ENCODE peak calls at places on chromosomes 4 and X, in ten cellular contexts. U, T, V, O, Y, P, B, D, G and F are unnamed samples. For H3K36me3 and H3K9me3, the result is how much of the 10 kb centered on the place peaks cover.

GRCh38 chr4:94561249-94562024 is 109.7 kb downstream of the PDLIM5 start:
- DNase-seq in U (no peak), T (no peak), V (peak), O (peak), Y (peak), P (no peak), B (no peak), D (no peak), G (no peak), F (no peak)

GRCh38 chr4:26191353-26191752 is 129.5 kb upstream of the RBPJ start:
- DNase-seq in U (no peak), T (no peak), V (peak), O (no peak), Y (no peak), P (no peak), B (no peak), D (no peak), G (no peak), F (no peak)

GRCh38 chr4:168645933-168646768 is 149.3 kb downstream of the PALLD start:
- DNase-seq in U (no peak), T (no peak), V (no peak), O (no peak), Y (no peak), P (no peak), B (peak), D (no peak), G (no peak), F (no peak)

GRCh38 chrX:15207384-15207783 is 62.5 kb downstream of the ASB9 start:
- DNase-seq in U (no peak), T (no peak), V (no peak), O (no peak), Y (no peak), P (no peak), B (no peak), D (no peak), G (no peak), F (no peak)

GRCh38 chr4:24632011-24632410 is 47.7 kb upstream of the DHX15 start:
- DNase-seq in U (no peak), T (no peak), V (no peak), O (no peak), Y (no peak), P (no peak), B (no peak), D (no peak), G (no peak), F (no peak)

GRCh38 chrX:56226980-56227379 is 5.2 kb upstream of the KLF8 start:
- DNase-seq in U (no peak), T (no peak), V (no peak), O (no peak), Y (no peak), P (no peak), B (no peak), D (no peak), G (no peak), F (no peak)

GRCh38 chrX:25017667-25018247 is 2.0 kb upstream of the ARX start:
- DNase-seq in U (no peak), T (no peak), V (no peak), O (no peak), Y (no peak), P (no peak), B (no peak), D (no peak), G (no peak), F (no peak)

GRCh38 chrX:9163153-9163790 is 129.3 kb upstream of the FAM9B start:
- DNase-seq in U (no peak), T (no peak), V (peak), O (peak), Y (no peak), P (no peak), B (no peak), D (no peak), G (no peak), F (peak)

GRCh38 chrX:29687687-29688086 is 527.7 kb upstream of the MAGEB2 start:
- DNase-seq in U (no peak), T (no peak), V (peak), O (peak), Y (peak), P (no peak), B (no peak), D (no peak), G (no peak), F (no peak)

GRCh38 chrX:7372843-7373525 is 225.0 kb upstream of the PUDP start:
- DNase-seq in U (no peak), T (no peak), V (peak), O (peak), Y (peak), P (no peak), B (no peak), D (no peak), G (no peak), F (peak)

GRCh38 chr4:16227462-16227868 is 1.2 kb upstream of the TAPT1 start:
- DNase-seq in U (peak), T (peak), V (peak), O (peak), Y (peak), P (peak), B (peak), D (peak), G (no peak), F (no peak)

GRCh38 chrX:110989447-110989846 is 106.5 kb upstream of the PAK3 start:
- DNase-seq in U (no peak), T (no peak), V (no peak), O (no peak), Y (no peak), P (no peak), B (no peak), D (no peak), G (no peak), F (no peak)

GRCh38 chr4:141153751-141154510 is 20.7 kb upstream of the RNF150 start:
- DNase-seq in U (no peak), T (no peak), V (peak), O (peak), Y (no peak), P (peak), B (peak), D (no peak), G (no peak), F (no peak)

GRCh38 chrX:101550362-101550761 is at the start of gene ARMCX1:
- DNase-seq in U (no peak), T (peak), V (peak), O (peak), Y (peak), P (peak), B (peak), D (peak), G (no peak), F (peak)

GRCh38 chrX:13283512-13283911 is 36.3 kb downstream of the ATXN3L start:
- DNase-seq in U (peak), T (no peak), V (peak), O (peak), Y (no peak), P (no peak), B (no peak), D (no peak), G (no peak), F (no peak)

GRCh38 chr4:53656421-53656981 is 65.2 kb upstream of the LNX1 start:
- DNase-seq in U (no peak), T (no peak), V (no peak), O (peak), Y (no peak), P (peak), B (no peak), D (no peak), G (no peak), F (peak)

GRCh38 chr4:111977419-111977965 is 167.8 kb upstream of the FAM241A start:
- DNase-seq in U (no peak), T (no peak), V (no peak), O (no peak), Y (no peak), P (no peak), B (no peak), D (no peak), G (no peak), F (no peak)

GRCh38 chr4:15963001-15963451 is at the start of gene FGFBP2:
- DNase-seq in U (peak), T (no peak), V (peak), O (peak), Y (peak), P (no peak), B (peak), D (peak), G (no peak), F (peak)

GRCh38 chr4:74365761-74366160 is 816 bp downstream of the EREG start:
- DNase-seq in U (no peak), T (no peak), V (peak), O (peak), Y (no peak), P (no peak), B (no peak), D (no peak), G (no peak), F (no peak)

GRCh38 chrX:97705936-97706335 is 822.2 kb downstream of the RPA4 start:
- DNase-seq in U (no peak), T (no peak), V (no peak), O (no peak), Y (no peak), P (no peak), B (no peak), D (no peak), G (no peak), F (peak)

GRCh38 chr4:110787109-110787508 is 164.2 kb upstream of the PITX2 start:
- DNase-seq in U (no peak), T (no peak), V (no peak), O (no peak), Y (no peak), P (no peak), B (no peak), D (no peak), G (no peak), F (no peak)

GRCh38 chr4:160980091-160980490 is 1183.7 kb downstream of the FSTL5 start:
- DNase-seq in U (no peak), T (no peak), V (no peak), O (no peak), Y (no peak), P (no peak), B (no peak), D (no peak), G (no peak), F (no peak)

GRCh38 chr4:59834943-59835342 is 1365.2 kb upstream of the ADGRL3 start:
- DNase-seq in U (no peak), T (no peak), V (no peak), O (no peak), Y (no peak), P (no peak), B (no peak), D (no peak), G (no peak), F (no peak)
- H3K4me3 ChIP-seq in U (no peak), T (no peak), V (no peak), O (no peak), Y (no peak), P (no peak), B (no peak), D (no peak), G (no peak), F (no peak)

DNA sequence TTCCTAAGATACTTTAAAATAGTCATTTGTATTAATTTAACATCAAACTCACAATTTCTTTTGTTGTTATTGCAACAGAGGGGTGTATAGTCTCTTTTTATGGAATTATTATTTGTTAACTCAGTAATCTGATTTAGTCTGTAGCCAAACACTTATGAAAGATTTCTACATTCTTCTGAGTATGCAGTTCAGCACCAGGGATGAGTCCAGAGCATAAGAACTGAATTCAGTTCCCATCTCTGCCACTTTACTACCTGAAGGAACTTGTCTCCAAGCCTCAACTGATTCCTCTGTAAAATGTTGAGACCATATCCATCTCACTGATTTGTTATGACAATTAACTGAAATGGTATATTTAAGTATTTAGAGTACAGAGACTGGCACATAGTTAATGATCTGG is 45.5 kb downstream of the METTL14 start:
- DNase-seq in U (no peak), T (no peak), V (no peak), O (no peak), Y (no peak), P (no peak), B (no peak), D (no peak), G (no peak), F (no peak)
- H3K36me3 ChIP-seq in U (half or more), T (half or more), V (under half), O (half or more), Y (half or more), P (under half), B (under half), D (half or more), G (half or more), F (under half)

GRCh38 chr4:5825642-5826041 is 67.2 kb downstream of the CRMP1 start:
- DNase-seq in U (no peak), T (no peak), V (no peak), O (no peak), Y (no peak), P (no peak), B (no peak), D (no peak), G (no peak), F (no peak)

GRCh38 chr4:5824635-5825034 is 68.3 kb downstream of the CRMP1 start:
- DNase-seq in U (peak), T (no peak), V (peak), O (peak), Y (peak), P (no peak), B (no peak), D (no peak), G (peak), F (peak)

GRCh38 chr4:5827108-5828004 is 65.5 kb downstream of the CRMP1 start:
- DNase-seq in U (no peak), T (no peak), V (peak), O (peak), Y (no peak), P (no peak), B (no peak), D (no peak), G (no peak), F (no peak)

GRCh38 chr4:5828005-5828391 is 64.9 kb downstream of the CRMP1 start:
- DNase-seq in U (no peak), T (no peak), V (no peak), O (no peak), Y (no peak), P (no peak), B (no peak), D (no peak), G (no peak), F (no peak)

DNA sequence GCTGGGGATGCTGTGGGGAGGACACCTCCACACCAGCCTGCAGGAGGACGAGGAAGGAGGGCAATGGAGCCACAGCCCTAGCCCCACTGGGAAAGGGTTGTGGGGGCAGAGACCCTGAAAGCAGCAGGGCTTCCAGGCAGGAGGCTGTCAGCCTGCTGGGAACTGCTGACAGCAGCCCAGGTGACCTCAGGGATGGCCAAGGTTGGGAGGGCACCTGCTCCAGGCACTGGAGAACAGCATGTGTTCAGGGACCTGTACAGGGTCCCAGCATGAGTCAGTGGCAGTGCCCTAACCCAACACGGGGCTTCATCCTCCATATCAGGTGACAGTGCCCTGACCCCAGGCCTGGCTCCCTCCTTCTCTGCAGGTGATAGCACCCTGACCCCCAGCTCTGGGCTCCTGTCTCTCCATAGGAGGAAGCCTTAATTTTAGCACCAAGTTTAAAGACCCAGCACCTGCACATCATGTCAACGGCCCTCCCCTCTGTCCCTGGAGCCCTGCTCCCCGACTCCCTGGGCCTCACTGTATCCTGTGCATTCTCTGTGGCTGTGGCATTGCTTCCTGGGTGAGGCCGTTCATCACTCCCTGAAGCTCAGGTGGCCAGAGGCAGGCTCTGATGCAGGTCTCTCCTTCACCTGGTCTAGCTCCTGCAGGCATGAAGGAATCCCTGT is 66.3 kb downstream of the CRMP1 start:
- DNase-seq in U (no peak), T (no peak), V (no peak), O (no peak), Y (no peak), P (no peak), B (no peak), D (no peak), G (peak), F (no peak)
- H3K9me3 ChIP-seq in U (under half), T (under half), V (under half), O (under half), Y (under half), P (under half), B (under half), D (under half), G (under half), F (under half)

DNA sequence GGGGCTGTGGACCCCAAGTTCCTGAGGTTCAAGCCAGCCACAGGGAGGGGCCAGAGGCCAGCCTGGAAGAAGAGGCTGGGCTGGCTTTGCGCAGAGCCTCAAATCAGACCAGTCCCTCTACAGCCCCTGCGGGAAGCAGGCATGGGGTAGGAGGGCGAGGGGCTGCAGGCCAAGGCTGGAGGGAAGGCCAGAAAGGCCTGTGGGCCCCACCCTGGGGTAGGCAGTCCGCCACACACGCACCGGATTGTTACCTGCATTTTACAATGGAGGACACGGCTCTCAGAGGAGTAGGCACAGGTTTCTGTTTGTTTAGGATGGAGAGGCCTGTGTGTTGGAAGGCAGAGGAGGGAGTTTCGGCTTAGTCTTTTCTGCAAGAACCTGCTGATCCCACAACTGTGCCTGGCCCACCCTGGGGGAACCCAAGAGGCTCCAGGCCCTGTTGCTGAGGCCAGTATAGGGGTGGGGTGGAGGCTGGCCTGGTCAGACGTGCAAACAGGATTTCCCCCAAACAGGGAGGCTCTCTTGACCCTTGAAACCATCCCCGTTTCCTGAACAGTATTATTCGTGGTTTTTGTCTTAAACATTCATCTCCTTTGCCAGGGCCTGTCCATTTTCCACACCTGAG is 659 bp upstream of the SLC49A3 start:
- DNase-seq in U (no peak), T (no peak), V (no peak), O (no peak), Y (no peak), P (no peak), B (no peak), D (peak), G (no peak), F (no peak)
- H3K4me3 ChIP-seq in U (no peak), T (peak), V (no peak), O (no peak), Y (no peak), P (no peak), B (peak), D (peak), G (no peak), F (no peak)

DNA sequence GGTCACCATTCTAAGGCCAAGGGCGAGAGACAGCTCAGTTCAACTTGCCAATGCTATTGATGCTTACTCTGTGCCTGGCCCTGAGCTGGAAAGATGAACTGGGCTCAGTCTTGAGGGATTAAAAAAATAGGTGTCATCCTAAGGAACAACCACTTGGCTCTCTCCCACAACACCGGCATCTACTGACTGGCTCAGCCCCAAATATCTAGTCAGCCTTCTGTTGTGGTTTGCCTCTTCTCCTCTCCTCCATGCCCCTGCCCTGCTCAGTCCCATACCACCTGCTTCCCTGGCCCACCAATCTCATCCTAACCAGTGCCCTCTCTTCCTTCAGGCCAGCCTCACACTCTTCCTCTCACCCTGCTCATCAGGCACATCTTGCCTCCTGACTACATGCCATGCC is 29.6 kb downstream of the KDM5C start:
- DNase-seq in U (no peak), T (no peak), V (no peak), O (no peak), Y (no peak), P (no peak), B (no peak), D (no peak), G (no peak), F (no peak)
- H3K36me3 ChIP-seq in U (under half), T (half or more), V (under half), O (half or more), Y (under half), P (under half), B (under half), D (half or more), G (under half), F (under half)

GRCh38 chrX:30800901-30801300 is 88.2 kb downstream of the TAB3 start:
- DNase-seq in U (no peak), T (no peak), V (no peak), O (no peak), Y (peak), P (no peak), B (no peak), D (no peak), G (no peak), F (no peak)
- H3K9me3 ChIP-seq in U (under half), T (under half), V (under half), O (under half), Y (under half), P (under half), B (under half), D (under half), G (under half), F (under half)

DNA sequence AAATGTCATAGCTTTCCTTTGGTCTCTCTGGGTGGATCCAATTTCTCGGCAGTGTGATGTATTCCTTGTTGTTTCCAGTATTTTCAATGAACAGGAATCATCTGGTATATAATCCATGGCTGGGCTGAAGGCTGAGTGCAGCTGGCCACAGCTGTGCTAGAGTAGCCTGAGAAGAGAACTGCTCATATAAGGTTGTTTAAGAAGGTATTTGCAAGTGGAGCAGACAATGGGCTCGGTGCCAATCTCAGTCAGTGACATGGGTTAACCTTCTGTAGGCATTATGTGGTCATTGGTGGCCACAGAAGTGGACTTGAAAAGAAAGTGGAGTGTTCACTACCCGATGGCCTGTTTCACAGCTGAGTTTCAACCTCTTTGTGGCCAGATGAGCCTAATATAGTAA is 390.4 kb downstream of the SPRY1 start:
- DNase-seq in U (no peak), T (no peak), V (peak), O (peak), Y (no peak), P (peak), B (peak), D (peak), G (no peak), F (peak)
- H3K4me3 ChIP-seq in U (no peak), T (no peak), V (no peak), O (no peak), Y (no peak), P (no peak), B (no peak), D (no peak), G (no peak), F (no peak)

GRCh38 chr4:38233727-38234478 is 273.7 kb downstream of the PTTG2 start:
- DNase-seq in U (no peak), T (no peak), V (no peak), O (no peak), Y (no peak), P (no peak), B (no peak), D (no peak), G (no peak), F (no peak)
- H3K36me3 ChIP-seq in U (under half), T (under half), V (under half), O (under half), Y (under half), P (under half), B (under half), D (under half), G (under half), F (under half)

GRCh38 chr4:42596918-42597317 is 60.0 kb downstream of the ATP8A1 start:
- DNase-seq in U (peak), T (no peak), V (no peak), O (no peak), Y (no peak), P (no peak), B (no peak), D (no peak), G (no peak), F (no peak)

GRCh38 chr4:42603865-42604264 is 53.0 kb downstream of the ATP8A1 start:
- DNase-seq in U (no peak), T (no peak), V (no peak), O (no peak), Y (no peak), P (no peak), B (no peak), D (no peak), G (no peak), F (no peak)

GRCh38 chr4:42594880-42595279 is 62.0 kb downstream of the ATP8A1 start:
- DNase-seq in U (no peak), T (no peak), V (no peak), O (no peak), Y (no peak), P (no peak), B (no peak), D (no peak), G (no peak), F (no peak)

GRCh38 chr4:42605264-42605663 is 51.6 kb downstream of the ATP8A1 start:
- DNase-seq in U (no peak), T (no peak), V (no peak), O (no peak), Y (no peak), P (no peak), B (no peak), D (no peak), G (no peak), F (no peak)

GRCh38 chr4:42600578-42600977 is 56.3 kb downstream of the ATP8A1 start:
- DNase-seq in U (peak), T (no peak), V (no peak), O (no peak), Y (no peak), P (no peak), B (no peak), D (no peak), G (no peak), F (no peak)
- H3K9me3 ChIP-seq in U (under half), T (under half), V (under half), O (under half), Y (under half), P (under half), B (under half), D (under half), G (under half), F (under half)